ENCODE peak calls at places on chromosomes 5 and 9, in four cellular contexts. G, S, K and H are unnamed samples.

GRCh38 chr9:504921-505821 is 290.5 kb downstream of the DOCK8 start:
- DNase-seq in K (no peak), G (no peak), S (no peak), H (no peak)

GRCh38 chr5:140351609-140352334 is 5.4 kb upstream of the HBEGF start:
- DNase-seq in G (peak; percentile 61), K (peak; percentile 65), S (peak; percentile 84), H (no peak)

GRCh38 chr5:134143964-134144941 is 29.8 kb downstream of the TCF7 start:
- DNase-seq in G (no peak), S (no peak), K (no peak), H (peak; percentile 17)

GRCh38 chr5:139638736-139639618 is 9.2 kb upstream of the CXXC5 start:
- DNase-seq in G (no peak), K (no peak), S (peak; percentile 24), H (no peak)

GRCh38 chr5:170166101-170166500 is 60.4 kb downstream of the FOXI1 start:
- DNase-seq in K (no peak), S (no peak), G (no peak), H (no peak)

GRCh38 chr5:148398698-148399121 is 15.0 kb downstream of the FBXO38 start:
- DNase-seq in S (no peak), G (no peak), K (peak; percentile 9), H (no peak)

GRCh38 chr5:36270175-36270574 is 28.4 kb upstream of the NADK2 start:
- DNase-seq in K (no peak), G (no peak), S (no peak), H (no peak)

GRCh38 chr9:92501671-92502393 is 19.5 kb upstream of the ASPN start:
- DNase-seq in S (peak; percentile 51), G (peak; percentile 52), K (peak; percentile 46), H (no peak)

GRCh38 chr5:142184939-142185526 is 76.5 kb downstream of the NDFIP1 start:
- DNase-seq in S (no peak), G (no peak), K (no peak), H (no peak)

GRCh38 chr9:99377790-99378775 is 156.0 kb downstream of the SEC61B start:
- DNase-seq in S (no peak), G (no peak), K (peak; percentile 64), H (no peak)

GRCh38 chr9:1152171-1152570 is 102.0 kb downstream of the DMRT2 start:
- DNase-seq in K (no peak), S (no peak), G (no peak), H (no peak)

GRCh38 chr5:142356318-142356715 is 31.5 kb upstream of the SPRY4 start:
- DNase-seq in G (no peak), K (no peak), S (no peak), H (no peak)

GRCh38 chr5:13660072-13660471 is 284.4 kb downstream of the DNAH5 start:
- DNase-seq in S (no peak), K (no peak), G (no peak), H (no peak)

GRCh38 chr9:110977259-110977709 is 61.0 kb downstream of the LPAR1 start:
- DNase-seq in G (peak; percentile 79), K (no peak), S (no peak), H (no peak)

GRCh38 chr5:138543730-138544104 is 681 bp upstream of the ETF1 start:
- DNase-seq in G (no peak), K (no peak), S (no peak), H (no peak)

GRCh38 chr9:130728721-130729120 is 35.1 kb downstream of the EXOSC2 start:
- DNase-seq in K (no peak), S (no peak), G (peak; percentile 54), H (no peak)

GRCh38 chr5:95862636-95863382 is 40.3 kb upstream of the GLRX start:
- DNase-seq in K (peak; percentile 96), S (no peak), G (no peak), H (no peak)

GRCh38 chr5:161051920-161052500 is 200.0 kb upstream of the ATP10B start:
- DNase-seq in S (no peak), K (no peak), G (no peak), H (no peak)

GRCh38 chr5:134111741-134112647 is 2.5 kb upstream of the TCF7 start:
- DNase-seq in G (no peak), S (peak; percentile 61), K (no peak), H (no peak)

GRCh38 chr9:13033959-13034695 is 245.4 kb downstream of the MPDZ start:
- DNase-seq in K (peak; percentile 38), G (peak; percentile 51), S (peak; percentile 66), H (peak; percentile 49)

GRCh38 chr9:88949961-88950340 is 41.3 kb upstream of the S1PR3 start:
- DNase-seq in G (no peak), S (no peak), K (no peak), H (no peak)

GRCh38 chr5:157670662-157671591 is at the start of gene C5orf52:
- DNase-seq in S (no peak), K (peak; percentile 47), G (no peak), H (no peak)

GRCh38 chr9:74821636-74822035 is 66.1 kb downstream of the TRPM6 start:
- DNase-seq in S (peak; percentile 3), G (no peak), K (no peak), H (no peak)

GRCh38 chr9:100473271-100474081 is 527 bp downstream of the TMEFF1 start:
- DNase-seq in G (no peak), K (no peak), S (peak; percentile 46), H (no peak)

GRCh38 chr5:150255659-150256415 is 33.7 kb downstream of the CAMK2A start:
- DNase-seq in K (peak; percentile 64), S (no peak), G (no peak), H (no peak)

GRCh38 chr9:17082343-17082742 is 52.5 kb upstream of the CNTLN start:
- DNase-seq in G (no peak), S (no peak), K (no peak), H (peak; percentile 27)

GRCh38 chr9:75001719-75002421 is 26.2 kb downstream of the CARNMT1 start:
- DNase-seq in G (peak; percentile 74), S (peak; percentile 80), K (peak; percentile 99), H (no peak)

GRCh38 chr9:97768731-97769130 is 71.6 kb upstream of the XPA start:
- DNase-seq in K (no peak), G (no peak), S (no peak), H (no peak)

GRCh38 chr5:86968311-86968753 is 299.4 kb upstream of the RASA1 start:
- DNase-seq in G (peak; percentile 54), S (peak; percentile 10), K (peak; percentile 20), H (no peak)

GRCh38 chr5:40171971-40172370 is 507.7 kb upstream of the PTGER4 start:
- DNase-seq in S (no peak), K (no peak), G (no peak), H (no peak)

GRCh38 chr5:161547573-161548471 is 1.3 kb upstream of the GABRB2 start:
- DNase-seq in G (no peak), S (no peak), K (no peak), H (no peak)

GRCh38 chr9:115300896-115301295 is 182.9 kb upstream of the TNC start:
- DNase-seq in K (no peak), S (no peak), G (no peak), H (no peak)

GRCh38 chr9:89419978-89420394 is 77.9 kb downstream of the SEMA4D start:
- DNase-seq in S (no peak), G (no peak), K (no peak), H (no peak)

GRCh38 chr9:33374634-33375237 is 27.6 kb downstream of the AQP7 start:
- DNase-seq in G (peak; percentile 64), K (peak; percentile 70), S (peak; percentile 80), H (peak; percentile 81)

GRCh38 chr9:104200456-104200994 is 106.4 kb downstream of the SMC2 start:
- DNase-seq in G (no peak), S (no peak), K (no peak), H (no peak)
- TF ChIP-seq FOSL1 in G (no peak), S (no peak), K (no peak), H (no peak)

DNA sequence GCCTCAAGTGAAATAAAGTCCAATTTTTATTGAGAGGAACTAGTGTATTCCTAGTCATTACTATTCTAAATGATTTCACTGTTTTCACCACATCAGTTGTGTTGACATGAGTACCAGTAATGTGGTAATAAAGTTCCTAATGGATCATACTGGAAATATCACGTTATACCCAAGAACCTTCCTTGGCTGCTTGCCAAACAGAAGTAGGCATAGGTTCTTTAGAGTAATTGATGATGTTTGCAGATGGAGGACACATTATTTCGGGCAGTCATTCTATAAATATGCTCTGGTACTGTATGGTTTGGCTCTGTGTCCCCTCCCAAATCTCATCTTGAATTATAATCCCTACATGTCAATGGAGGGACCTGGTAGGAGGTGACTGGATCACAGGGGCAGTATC is 15.1 kb downstream of the SNCAIP start:
- DNase-seq in G (no peak), S (no peak), K (no peak), H (no peak)
- TF ChIP-seq JUND in G (no peak), S (no peak), K (no peak), H (no peak)

DNA sequence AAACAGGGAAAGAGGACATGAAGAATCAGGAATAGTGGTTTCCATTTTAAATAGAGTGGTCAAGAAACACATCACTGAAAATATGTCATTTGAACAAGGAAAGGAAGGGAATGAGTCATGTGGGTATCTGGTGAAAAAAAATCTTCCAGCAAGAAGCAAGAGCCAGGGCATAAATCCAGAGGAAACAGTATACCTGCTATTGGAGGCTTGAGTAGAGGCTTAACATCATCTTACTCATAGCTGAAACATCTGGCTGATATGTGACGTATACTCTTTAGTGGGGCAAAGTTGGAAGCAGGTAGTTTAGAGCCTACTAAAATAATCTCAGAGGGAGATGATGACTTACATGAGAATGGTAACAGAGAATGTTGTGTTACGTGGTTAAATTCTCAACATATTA is 517.2 kb downstream of the CAAP1 start:
- DNase-seq in K (no peak), G (no peak), S (no peak), H (no peak)
- TF ChIP-seq FOSL1 in K (no peak), G (no peak), S (no peak), H (no peak)

GRCh38 chr9:136267261-136268111 is 21.9 kb upstream of the QSOX2 start:
- DNase-seq in K (peak; percentile 54), S (peak; percentile 88), G (peak; percentile 56), H (peak; percentile 58)
- TF ChIP-seq JUND in K (no peak), S (no peak), G (no peak), H (no peak)

GRCh38 chr5:79685621-79686020 is 4.0 kb upstream of the CMYA5 start:
- DNase-seq in K (no peak), S (no peak), G (no peak), H (no peak)

GRCh38 chr5:79684782-79685181 is 4.9 kb upstream of the CMYA5 start:
- DNase-seq in G (no peak), S (no peak), K (no peak), H (no peak)

GRCh38 chr5:79687911-79688310 is 1.7 kb upstream of the CMYA5 start:
- DNase-seq in S (no peak), K (no peak), G (no peak), H (no peak)

GRCh38 chr5:79689541-79690466 is at the start of gene CMYA5:
- DNase-seq in K (no peak), G (no peak), S (no peak), H (no peak)

GRCh38 chr5:79686799-79687198 is 2.8 kb upstream of the CMYA5 start:
- DNase-seq in K (no peak), S (no peak), G (no peak), H (no peak)
- TF ChIP-seq FOSL1 in K (no peak), S (no peak), G (no peak), H (no peak)